ENCODE peak calls at places on chromosome 2, in ten cellular contexts. Q is astrocyte of the spinal cord; D is GM13977; Y is cardiac fibroblast; H is cerebellum; B is stimulated activated CD8-positive, alpha-beta memory T cell treated with anti-CD3 and anti-CD28 coated beads, Interleukin-7, amount 100 ng/mL, for 24 hours; J is foreskin fibroblast; Z is fibroblast of pulmonary artery; C is MCF 10A; E is stimulated activated CD4-positive, alpha-beta T cell treated with anti-CD3 and anti-CD28 coated beads, TNF-alpha, amount 100 ng/mL, for 4 hours. X is an unnamed sample.

GRCh38 chr2:85175369-85176299 is 42.4 kb downstream of the TCF7L1 start:
- DNase-seq in Q (peak), D (no peak), Y (peak), H (no peak), B (no peak), J (peak), Z (peak), C (no peak), E (no peak), X (no peak)

GRCh38 chr2:237967463-237967871 is 653 bp downstream of the UBE2F start:
- DNase-seq in Q (no peak), D (peak), Y (peak), H (peak), B (no peak), J (peak), Z (no peak), C (peak), E (no peak), X (no peak)

GRCh38 chr2:174342600-174343342 is 8.0 kb downstream of the SP9 start:
- DNase-seq in Q (no peak), D (peak), Y (no peak), H (no peak), B (no peak), J (no peak), Z (no peak), C (no peak), E (no peak), X (no peak)

GRCh38 chr2:231786917-231787292 is 660 bp downstream of the COPS7B start:
- DNase-seq in Q (no peak), D (no peak), Y (no peak), H (no peak), B (no peak), J (no peak), Z (no peak), C (no peak), E (no peak), X (no peak)

GRCh38 chr2:28544405-28544914 is 48.6 kb downstream of the PLB1 start:
- DNase-seq in Q (no peak), D (no peak), Y (no peak), H (no peak), B (no peak), J (no peak), Z (peak), C (no peak), E (no peak), X (no peak)

GRCh38 chr2:8806885-8807701 is 30.3 kb downstream of the KIDINS220 start:
- DNase-seq in Q (no peak), D (no peak), Y (no peak), H (no peak), B (no peak), J (no peak), Z (no peak), C (no peak), E (no peak), X (no peak)

GRCh38 chr2:238106339-238106697 is 6.2 kb downstream of the ESPNL start:
- DNase-seq in Q (no peak), D (no peak), Y (no peak), H (no peak), B (no peak), J (no peak), Z (no peak), C (no peak), E (no peak), X (no peak)

GRCh38 chr2:55430536-55430935 is 10.9 kb upstream of the CCDC88A start:
- DNase-seq in Q (no peak), D (no peak), Y (no peak), H (no peak), B (no peak), J (no peak), Z (no peak), C (peak), E (no peak), X (no peak)

GRCh38 chr2:190965580-190966222 is 48.3 kb downstream of the STAT1 start:
- DNase-seq in Q (no peak), D (no peak), Y (no peak), H (no peak), B (no peak), J (no peak), Z (no peak), C (no peak), E (no peak), X (no peak)

GRCh38 chr2:10297950-10298349 is 4.8 kb upstream of the HPCAL1 start:
- DNase-seq in Q (peak), D (no peak), Y (peak), H (no peak), B (peak), J (peak), Z (peak), C (peak), E (peak), X (peak)

GRCh38 chr2:171723724-171724683 is 36.7 kb downstream of the DYNC1I2 start:
- DNase-seq in Q (peak), D (no peak), Y (peak), H (peak), B (no peak), J (peak), Z (peak), C (no peak), E (no peak), X (peak)

GRCh38 chr2:192379736-192380135 is 185.0 kb upstream of the TMEFF2 start:
- DNase-seq in Q (no peak), D (no peak), Y (no peak), H (no peak), B (no peak), J (no peak), Z (no peak), C (no peak), E (no peak), X (peak)

GRCh38 chr2:48250474-48250844 is 279.5 kb upstream of the STON1 start:
- DNase-seq in Q (no peak), D (no peak), Y (no peak), H (no peak), B (no peak), J (no peak), Z (no peak), C (no peak), E (no peak), X (no peak)

GRCh38 chr2:147451902-147452515 is 392.8 kb upstream of the ACVR2A start:
- DNase-seq in Q (no peak), D (no peak), Y (no peak), H (no peak), B (no peak), J (no peak), Z (no peak), C (no peak), E (no peak), X (peak)

GRCh38 chr2:46656640-46657039 is 177.3 kb downstream of the TMEM247 start:
- DNase-seq in Q (no peak), D (no peak), Y (no peak), H (no peak), B (no peak), J (no peak), Z (no peak), C (no peak), E (no peak), X (no peak)

GRCh38 chr2:69237070-69237670 is 149.9 kb downstream of the GFPT1 start:
- DNase-seq in Q (no peak), D (no peak), Y (no peak), H (no peak), B (no peak), J (no peak), Z (no peak), C (no peak), E (no peak), X (no peak)

GRCh38 chr2:195382186-195382585 is 274.8 kb upstream of the SLC39A10 start:
- DNase-seq in Q (no peak), D (no peak), Y (no peak), H (no peak), B (no peak), J (no peak), Z (no peak), C (no peak), E (peak), X (no peak)

GRCh38 chr2:74474899-74475298 is 2.4 kb upstream of the MRPL53 start:
- DNase-seq in Q (no peak), D (no peak), Y (peak), H (no peak), B (no peak), J (no peak), Z (no peak), C (no peak), E (no peak), X (no peak)

GRCh38 chr2:192559541-192560126 is 364.9 kb upstream of the TMEFF2 start:
- DNase-seq in Q (no peak), D (no peak), Y (no peak), H (no peak), B (no peak), J (no peak), Z (no peak), C (no peak), E (no peak), X (no peak)

GRCh38 chr2:172350844-172351480 is 76.4 kb upstream of the ITGA6 start:
- DNase-seq in Q (no peak), D (no peak), Y (no peak), H (peak), B (no peak), J (no peak), Z (no peak), C (no peak), E (no peak), X (no peak)

GRCh38 chr2:121307048-121307447 is 22.0 kb upstream of the TFCP2L1 start:
- DNase-seq in Q (no peak), D (no peak), Y (no peak), H (no peak), B (no peak), J (no peak), Z (no peak), C (no peak), E (no peak), X (no peak)

GRCh38 chr2:63716146-63716545 is 125.5 kb upstream of the UGP2 start:
- DNase-seq in Q (no peak), D (no peak), Y (no peak), H (no peak), B (no peak), J (no peak), Z (no peak), C (no peak), E (no peak), X (no peak)

GRCh38 chr2:64234785-64235184 is 90.6 kb upstream of the PELI1 start:
- DNase-seq in Q (no peak), D (no peak), Y (no peak), H (no peak), B (no peak), J (no peak), Z (no peak), C (no peak), E (no peak), X (no peak)

GRCh38 chr2:173881466-173881865 is 83.7 kb downstream of the SP3 start:
- DNase-seq in Q (no peak), D (no peak), Y (peak), H (peak), B (no peak), J (peak), Z (peak), C (peak), E (no peak), X (peak)

GRCh38 chr2:75068546-75068945 is 110.1 kb downstream of the POLE4 start:
- DNase-seq in Q (no peak), D (no peak), Y (peak), H (no peak), B (no peak), J (no peak), Z (no peak), C (peak), E (no peak), X (no peak)

GRCh38 chr2:29841386-29842004 is 79.9 kb downstream of the ALK start:
- DNase-seq in Q (peak), D (peak), Y (peak), H (peak), B (no peak), J (peak), Z (peak), C (peak), E (no peak), X (peak)

GRCh38 chr2:22282902-22283301 is 1102.1 kb upstream of the KLHL29 start:
- DNase-seq in Q (no peak), D (no peak), Y (peak), H (no peak), B (no peak), J (no peak), Z (peak), C (no peak), E (no peak), X (peak)

GRCh38 chr2:30705711-30706533 is 101.3 kb downstream of the CAPN13 start:
- DNase-seq in Q (no peak), D (no peak), Y (no peak), H (no peak), B (no peak), J (no peak), Z (no peak), C (no peak), E (no peak), X (no peak)

GRCh38 chr2:197077336-197077735 is 150.8 kb upstream of the PGAP1 start:
- DNase-seq in Q (no peak), D (no peak), Y (no peak), H (no peak), B (no peak), J (no peak), Z (no peak), C (no peak), E (no peak), X (no peak)

GRCh38 chr2:25684577-25684976 is 11.2 kb upstream of the DTNB start:
- DNase-seq in Q (no peak), D (no peak), Y (no peak), H (peak), B (no peak), J (no peak), Z (no peak), C (no peak), E (peak), X (no peak)

GRCh38 chr2:83522891-83523493 is 936.1 kb downstream of the SUCLG1 start:
- DNase-seq in Q (no peak), D (no peak), Y (no peak), H (no peak), B (no peak), J (no peak), Z (no peak), C (no peak), E (no peak), X (no peak)

GRCh38 chr2:109324859-109325258 is 195.9 kb downstream of the SH3RF3 start:
- DNase-seq in Q (peak), D (no peak), Y (peak), H (no peak), B (no peak), J (peak), Z (peak), C (peak), E (no peak), X (no peak)

GRCh38 chr2:123258864-123259263 is 766.2 kb upstream of the CNTNAP5 start:
- DNase-seq in Q (no peak), D (no peak), Y (no peak), H (no peak), B (no peak), J (no peak), Z (no peak), C (no peak), E (no peak), X (no peak)

GRCh38 chr2:96353032-96353561 is 17.5 kb downstream of the NCAPH start:
- DNase-seq in Q (peak), D (no peak), Y (peak), H (no peak), B (no peak), J (peak), Z (no peak), C (peak), E (no peak), X (peak)

X was measured in A673.